ENCODE peak calls at places on chromosomes 7 and 10, in seven cellular contexts. One of them, this sample, is unnamed.

GRCh38 chr7:53904355-53904754 is 637.8 kb upstream of the VSTM2A start:
- DNase-seq in psoas muscle: no peak
- DNase-seq in IMR-90: no peak
- DNase-seq in GM20000: no peak
- DNase-seq in stimulated activated naive B cell treated with anti-CD40 and anti-IgM and Interleukin-4, amounts not matched to agents 10 μg/mL and 1 μg/mL and 100 μg/mL, for 72 hours: no peak
- DNase-seq in naive B cell: no peak
- DNase-seq in stimulated activated CD4-positive, alpha-beta T cell treated with anti-CD3 and anti-CD28 coated beads, Interleukin-4, amount 100 ng/mL, for 24 hours: no peak
- DNase-seq in this sample: no peak

GRCh38 chr7:2813350-2814185 is 30.5 kb downstream of the GNA12 start:
- DNase-seq in psoas muscle: no peak
- DNase-seq in IMR-90: no peak
- DNase-seq in GM20000: no peak
- DNase-seq in stimulated activated naive B cell treated with anti-CD40 and anti-IgM and Interleukin-4, amounts not matched to agents 10 μg/mL and 1 μg/mL and 100 μg/mL, for 72 hours: no peak
- DNase-seq in naive B cell: no peak
- DNase-seq in stimulated activated CD4-positive, alpha-beta T cell treated with anti-CD3 and anti-CD28 coated beads, Interleukin-4, amount 100 ng/mL, for 24 hours: no peak
- DNase-seq in this sample: peak

GRCh38 chr10:20877554-20877953 is 19.6 kb downstream of the NEBL start:
- DNase-seq in psoas muscle: no peak
- DNase-seq in IMR-90: no peak
- DNase-seq in GM20000: no peak
- DNase-seq in stimulated activated naive B cell treated with anti-CD40 and anti-IgM and Interleukin-4, amounts not matched to agents 10 μg/mL and 1 μg/mL and 100 μg/mL, for 72 hours: no peak
- DNase-seq in naive B cell: no peak
- DNase-seq in stimulated activated CD4-positive, alpha-beta T cell treated with anti-CD3 and anti-CD28 coated beads, Interleukin-4, amount 100 ng/mL, for 24 hours: no peak
- DNase-seq in this sample: no peak

GRCh38 chr10:88783734-88784133 is 18.8 kb upstream of the LIPM start:
- DNase-seq in psoas muscle: no peak
- DNase-seq in IMR-90: peak
- DNase-seq in GM20000: no peak
- DNase-seq in stimulated activated naive B cell treated with anti-CD40 and anti-IgM and Interleukin-4, amounts not matched to agents 10 μg/mL and 1 μg/mL and 100 μg/mL, for 72 hours: no peak
- DNase-seq in naive B cell: no peak
- DNase-seq in stimulated activated CD4-positive, alpha-beta T cell treated with anti-CD3 and anti-CD28 coated beads, Interleukin-4, amount 100 ng/mL, for 24 hours: no peak
- DNase-seq in this sample: no peak

GRCh38 chr7:102433319-102434038 is at the start of gene ORAI2:
- DNase-seq in psoas muscle: peak
- DNase-seq in IMR-90: peak
- DNase-seq in GM20000: peak
- DNase-seq in stimulated activated naive B cell treated with anti-CD40 and anti-IgM and Interleukin-4, amounts not matched to agents 10 μg/mL and 1 μg/mL and 100 μg/mL, for 72 hours: peak
- DNase-seq in naive B cell: peak
- DNase-seq in stimulated activated CD4-positive, alpha-beta T cell treated with anti-CD3 and anti-CD28 coated beads, Interleukin-4, amount 100 ng/mL, for 24 hours: peak
- DNase-seq in this sample: peak

GRCh38 chr10:24727811-24728210 is 4.1 kb upstream of the ARHGAP21 start:
- DNase-seq in psoas muscle: no peak
- DNase-seq in IMR-90: no peak
- DNase-seq in GM20000: no peak
- DNase-seq in stimulated activated naive B cell treated with anti-CD40 and anti-IgM and Interleukin-4, amounts not matched to agents 10 μg/mL and 1 μg/mL and 100 μg/mL, for 72 hours: no peak
- DNase-seq in naive B cell: no peak
- DNase-seq in stimulated activated CD4-positive, alpha-beta T cell treated with anti-CD3 and anti-CD28 coated beads, Interleukin-4, amount 100 ng/mL, for 24 hours: no peak
- DNase-seq in this sample: no peak

GRCh38 chr10:27356738-27357137 is 116.1 kb upstream of the ACBD5 start:
- DNase-seq in psoas muscle: no peak
- DNase-seq in IMR-90: no peak
- DNase-seq in GM20000: no peak
- DNase-seq in stimulated activated naive B cell treated with anti-CD40 and anti-IgM and Interleukin-4, amounts not matched to agents 10 μg/mL and 1 μg/mL and 100 μg/mL, for 72 hours: no peak
- DNase-seq in naive B cell: no peak
- DNase-seq in stimulated activated CD4-positive, alpha-beta T cell treated with anti-CD3 and anti-CD28 coated beads, Interleukin-4, amount 100 ng/mL, for 24 hours: no peak
- DNase-seq in this sample: no peak

GRCh38 chr10:119973261-119973660 is 80.7 kb downstream of the SEC23IP start:
- DNase-seq in psoas muscle: no peak
- DNase-seq in IMR-90: peak
- DNase-seq in GM20000: no peak
- DNase-seq in stimulated activated naive B cell treated with anti-CD40 and anti-IgM and Interleukin-4, amounts not matched to agents 10 μg/mL and 1 μg/mL and 100 μg/mL, for 72 hours: no peak
- DNase-seq in naive B cell: no peak
- DNase-seq in stimulated activated CD4-positive, alpha-beta T cell treated with anti-CD3 and anti-CD28 coated beads, Interleukin-4, amount 100 ng/mL, for 24 hours: no peak
- DNase-seq in this sample: no peak

GRCh38 chr10:73060738-73061635 is 35.7 kb downstream of the P4HA1 start:
- DNase-seq in psoas muscle: no peak
- DNase-seq in IMR-90: peak
- DNase-seq in GM20000: peak
- DNase-seq in stimulated activated naive B cell treated with anti-CD40 and anti-IgM and Interleukin-4, amounts not matched to agents 10 μg/mL and 1 μg/mL and 100 μg/mL, for 72 hours: no peak
- DNase-seq in naive B cell: peak
- DNase-seq in stimulated activated CD4-positive, alpha-beta T cell treated with anti-CD3 and anti-CD28 coated beads, Interleukin-4, amount 100 ng/mL, for 24 hours: no peak
- DNase-seq in this sample: no peak

GRCh38 chr7:130294314-130294713 is 1.4 kb downstream of the CPA4 start:
- DNase-seq in psoas muscle: no peak
- DNase-seq in IMR-90: peak
- DNase-seq in GM20000: no peak
- DNase-seq in stimulated activated naive B cell treated with anti-CD40 and anti-IgM and Interleukin-4, amounts not matched to agents 10 μg/mL and 1 μg/mL and 100 μg/mL, for 72 hours: no peak
- DNase-seq in naive B cell: no peak
- DNase-seq in stimulated activated CD4-positive, alpha-beta T cell treated with anti-CD3 and anti-CD28 coated beads, Interleukin-4, amount 100 ng/mL, for 24 hours: no peak
- DNase-seq in this sample: peak

GRCh38 chr10:70771311-70772194 is 13.6 kb downstream of the TBATA start:
- DNase-seq in psoas muscle: no peak
- DNase-seq in IMR-90: no peak
- DNase-seq in GM20000: no peak
- DNase-seq in stimulated activated naive B cell treated with anti-CD40 and anti-IgM and Interleukin-4, amounts not matched to agents 10 μg/mL and 1 μg/mL and 100 μg/mL, for 72 hours: no peak
- DNase-seq in naive B cell: no peak
- DNase-seq in stimulated activated CD4-positive, alpha-beta T cell treated with anti-CD3 and anti-CD28 coated beads, Interleukin-4, amount 100 ng/mL, for 24 hours: no peak
- DNase-seq in this sample: no peak

GRCh38 chr10:114402871-114403544 is 1.3 kb downstream of the AFAP1L2 start:
- DNase-seq in psoas muscle: no peak
- DNase-seq in IMR-90: no peak
- DNase-seq in GM20000: peak
- DNase-seq in stimulated activated naive B cell treated with anti-CD40 and anti-IgM and Interleukin-4, amounts not matched to agents 10 μg/mL and 1 μg/mL and 100 μg/mL, for 72 hours: no peak
- DNase-seq in naive B cell: no peak
- DNase-seq in stimulated activated CD4-positive, alpha-beta T cell treated with anti-CD3 and anti-CD28 coated beads, Interleukin-4, amount 100 ng/mL, for 24 hours: no peak
- DNase-seq in this sample: peak

GRCh38 chr7:525740-526139 is 6.1 kb upstream of the PDGFA start:
- DNase-seq in psoas muscle: no peak
- DNase-seq in IMR-90: no peak
- DNase-seq in GM20000: no peak
- DNase-seq in stimulated activated naive B cell treated with anti-CD40 and anti-IgM and Interleukin-4, amounts not matched to agents 10 μg/mL and 1 μg/mL and 100 μg/mL, for 72 hours: no peak
- DNase-seq in naive B cell: no peak
- DNase-seq in stimulated activated CD4-positive, alpha-beta T cell treated with anti-CD3 and anti-CD28 coated beads, Interleukin-4, amount 100 ng/mL, for 24 hours: no peak
- DNase-seq in this sample: no peak

GRCh38 chr7:133709036-133709880 is 417.9 kb upstream of the LRGUK start:
- DNase-seq in psoas muscle: no peak
- DNase-seq in IMR-90: no peak
- DNase-seq in GM20000: no peak
- DNase-seq in stimulated activated naive B cell treated with anti-CD40 and anti-IgM and Interleukin-4, amounts not matched to agents 10 μg/mL and 1 μg/mL and 100 μg/mL, for 72 hours: no peak
- DNase-seq in naive B cell: no peak
- DNase-seq in stimulated activated CD4-positive, alpha-beta T cell treated with anti-CD3 and anti-CD28 coated beads, Interleukin-4, amount 100 ng/mL, for 24 hours: no peak
- DNase-seq in this sample: no peak

GRCh38 chr7:129160161-129160911 is 15.8 kb downstream of the TSPAN33 start:
- DNase-seq in psoas muscle: no peak
- DNase-seq in IMR-90: no peak
- DNase-seq in GM20000: no peak
- DNase-seq in stimulated activated naive B cell treated with anti-CD40 and anti-IgM and Interleukin-4, amounts not matched to agents 10 μg/mL and 1 μg/mL and 100 μg/mL, for 72 hours: no peak
- DNase-seq in naive B cell: no peak
- DNase-seq in stimulated activated CD4-positive, alpha-beta T cell treated with anti-CD3 and anti-CD28 coated beads, Interleukin-4, amount 100 ng/mL, for 24 hours: no peak
- DNase-seq in this sample: no peak

GRCh38 chr10:109924100-109924499 is 789 bp upstream of the XPNPEP1 start:
- DNase-seq in psoas muscle: no peak
- DNase-seq in IMR-90: no peak
- DNase-seq in GM20000: no peak
- DNase-seq in stimulated activated naive B cell treated with anti-CD40 and anti-IgM and Interleukin-4, amounts not matched to agents 10 μg/mL and 1 μg/mL and 100 μg/mL, for 72 hours: no peak
- DNase-seq in naive B cell: no peak
- DNase-seq in stimulated activated CD4-positive, alpha-beta T cell treated with anti-CD3 and anti-CD28 coated beads, Interleukin-4, amount 100 ng/mL, for 24 hours: no peak
- DNase-seq in this sample: no peak

GRCh38 chr7:135512135-135512887 is 2.4 kb upstream of the CNOT4 start:
- DNase-seq in psoas muscle: no peak
- DNase-seq in IMR-90: peak
- DNase-seq in GM20000: peak
- DNase-seq in stimulated activated naive B cell treated with anti-CD40 and anti-IgM and Interleukin-4, amounts not matched to agents 10 μg/mL and 1 μg/mL and 100 μg/mL, for 72 hours: no peak
- DNase-seq in naive B cell: peak
- DNase-seq in stimulated activated CD4-positive, alpha-beta T cell treated with anti-CD3 and anti-CD28 coated beads, Interleukin-4, amount 100 ng/mL, for 24 hours: peak
- DNase-seq in this sample: peak

GRCh38 chr7:128025380-128025779 is 5.9 kb downstream of the LRRC4 start:
- DNase-seq in psoas muscle: no peak
- DNase-seq in IMR-90: peak
- DNase-seq in GM20000: no peak
- DNase-seq in stimulated activated naive B cell treated with anti-CD40 and anti-IgM and Interleukin-4, amounts not matched to agents 10 μg/mL and 1 μg/mL and 100 μg/mL, for 72 hours: no peak
- DNase-seq in naive B cell: no peak
- DNase-seq in stimulated activated CD4-positive, alpha-beta T cell treated with anti-CD3 and anti-CD28 coated beads, Interleukin-4, amount 100 ng/mL, for 24 hours: no peak
- DNase-seq in this sample: no peak

GRCh38 chr7:129986600-129986999 is 33.8 kb upstream of the UBE2H start:
- DNase-seq in psoas muscle: no peak
- DNase-seq in IMR-90: no peak
- DNase-seq in GM20000: no peak
- DNase-seq in stimulated activated naive B cell treated with anti-CD40 and anti-IgM and Interleukin-4, amounts not matched to agents 10 μg/mL and 1 μg/mL and 100 μg/mL, for 72 hours: no peak
- DNase-seq in naive B cell: no peak
- DNase-seq in stimulated activated CD4-positive, alpha-beta T cell treated with anti-CD3 and anti-CD28 coated beads, Interleukin-4, amount 100 ng/mL, for 24 hours: no peak
- DNase-seq in this sample: no peak

GRCh38 chr7:100132697-100133137 is 6.0 kb downstream of the MBLAC1 start:
- DNase-seq in psoas muscle: no peak
- DNase-seq in IMR-90: peak
- DNase-seq in GM20000: peak
- DNase-seq in stimulated activated naive B cell treated with anti-CD40 and anti-IgM and Interleukin-4, amounts not matched to agents 10 μg/mL and 1 μg/mL and 100 μg/mL, for 72 hours: peak
- DNase-seq in naive B cell: peak
- DNase-seq in stimulated activated CD4-positive, alpha-beta T cell treated with anti-CD3 and anti-CD28 coated beads, Interleukin-4, amount 100 ng/mL, for 24 hours: peak
- DNase-seq in this sample: no peak

GRCh38 chr10:18737236-18737635 is 78.0 kb downstream of the ARL5B start:
- DNase-seq in psoas muscle: no peak
- DNase-seq in IMR-90: peak
- DNase-seq in GM20000: no peak
- DNase-seq in stimulated activated naive B cell treated with anti-CD40 and anti-IgM and Interleukin-4, amounts not matched to agents 10 μg/mL and 1 μg/mL and 100 μg/mL, for 72 hours: no peak
- DNase-seq in naive B cell: no peak
- DNase-seq in stimulated activated CD4-positive, alpha-beta T cell treated with anti-CD3 and anti-CD28 coated beads, Interleukin-4, amount 100 ng/mL, for 24 hours: no peak
- DNase-seq in this sample: no peak

GRCh38 chr10:100008142-100008522 is 1.6 kb downstream of the DNMBP start:
- DNase-seq in psoas muscle: no peak
- DNase-seq in IMR-90: peak
- DNase-seq in GM20000: no peak
- DNase-seq in stimulated activated naive B cell treated with anti-CD40 and anti-IgM and Interleukin-4, amounts not matched to agents 10 μg/mL and 1 μg/mL and 100 μg/mL, for 72 hours: no peak
- DNase-seq in naive B cell: no peak
- DNase-seq in stimulated activated CD4-positive, alpha-beta T cell treated with anti-CD3 and anti-CD28 coated beads, Interleukin-4, amount 100 ng/mL, for 24 hours: no peak
- DNase-seq in this sample: no peak

GRCh38 chr7:132638000-132638399 is 61.7 kb upstream of the PLXNA4 start:
- DNase-seq in psoas muscle: no peak
- DNase-seq in IMR-90: no peak
- DNase-seq in GM20000: no peak
- DNase-seq in stimulated activated naive B cell treated with anti-CD40 and anti-IgM and Interleukin-4, amounts not matched to agents 10 μg/mL and 1 μg/mL and 100 μg/mL, for 72 hours: no peak
- DNase-seq in naive B cell: no peak
- DNase-seq in stimulated activated CD4-positive, alpha-beta T cell treated with anti-CD3 and anti-CD28 coated beads, Interleukin-4, amount 100 ng/mL, for 24 hours: no peak
- DNase-seq in this sample: no peak